ENCODE peak calls at places on chromosomes 5 and 9, in eight cellular contexts. C, B, P, F, S, U, I and O are unnamed samples.

GRCh38 chr9:115135786-115136185 is 17.8 kb upstream of the TNC start:
- DNase-seq in C (no peak), B (no peak), P (no peak), F (no peak), S (no peak), U (no peak), I (no peak), O (no peak)

GRCh38 chr5:133950821-133951612 is 17.4 kb downstream of the C5orf15 start:
- DNase-seq in C (no peak), B (no peak), P (no peak), F (no peak), S (no peak), U (no peak), I (no peak), O (no peak)

GRCh38 chr5:132056610-132057497 is 3.6 kb upstream of the IL3 start:
- DNase-seq in C (no peak), B (peak; percentile 14), P (no peak), F (no peak), S (no peak), U (peak; percentile 1), I (no peak), O (no peak)

GRCh38 chr5:143495823-143496275 is 92.4 kb upstream of the NR3C1 start:
- DNase-seq in C (no peak), B (no peak), P (no peak), F (no peak), S (no peak), U (peak; percentile 20), I (no peak), O (no peak)

GRCh38 chr9:35561468-35562261 is 43.4 kb upstream of the TESK1 start:
- DNase-seq in C (no peak), B (no peak), P (no peak), F (no peak), S (no peak), U (no peak), I (no peak), O (no peak)

GRCh38 chr5:118791986-118792734 is 196.2 kb downstream of the DTWD2 start:
- DNase-seq in C (peak; percentile 8), B (no peak), P (no peak), F (no peak), S (no peak), U (peak; percentile 8), I (peak; percentile 34), O (peak; percentile 36)

GRCh38 chr9:98357921-98358535 is 102.6 kb upstream of the TBC1D2 start:
- DNase-seq in C (no peak), B (no peak), P (no peak), F (no peak), S (no peak), U (peak; percentile 37), I (no peak), O (no peak)

GRCh38 chr5:74056789-74057164 is 430.8 kb downstream of the ARHGEF28 start:
- DNase-seq in C (no peak), B (no peak), P (no peak), F (no peak), S (no peak), U (peak; percentile 40), I (no peak), O (no peak)

GRCh38 chr5:33257807-33258491 is 182.8 kb upstream of the TARS1 start:
- DNase-seq in C (no peak), B (no peak), P (no peak), F (no peak), S (no peak), U (peak; percentile 51), I (no peak), O (no peak)

GRCh38 chr5:118701796-118702195 is 286.6 kb downstream of the DTWD2 start:
- DNase-seq in C (no peak), B (no peak), P (no peak), F (no peak), S (no peak), U (no peak), I (no peak), O (no peak)

GRCh38 chr9:116151966-116152381 is 1.6 kb upstream of the PAPPA start:
- DNase-seq in C (no peak), B (no peak), P (no peak), F (no peak), S (no peak), U (peak; percentile 73), I (no peak), O (no peak)

GRCh38 chr9:79013715-79014610 is 557.8 kb upstream of the TLE4 start:
- DNase-seq in C (no peak), B (no peak), P (no peak), F (no peak), S (no peak), U (no peak), I (no peak), O (no peak)

GRCh38 chr5:64690104-64690416 is 243 bp upstream of the SHISAL2B start:
- DNase-seq in C (no peak), B (no peak), P (no peak), F (no peak), S (no peak), U (no peak), I (no peak), O (no peak)

GRCh38 chr5:143016777-143017374 is 246.7 kb downstream of the ARHGAP26 start:
- DNase-seq in C (no peak), B (no peak), P (peak; percentile 29), F (no peak), S (no peak), U (peak; percentile 69), I (peak; percentile 77), O (no peak)

GRCh38 chr9:4143951-4144717 is 155.7 kb downstream of the GLIS3 start:
- DNase-seq in C (no peak), B (no peak), P (no peak), F (no peak), S (no peak), U (peak; percentile 57), I (no peak), O (no peak)

GRCh38 chr9:89596937-89597555 is 7.8 kb upstream of the GADD45G start:
- DNase-seq in C (no peak), B (no peak), P (no peak), F (no peak), S (no peak), U (no peak), I (no peak), O (no peak)

GRCh38 chr5:73387630-73388370 is 60.8 kb downstream of the FOXD1 start:
- DNase-seq in C (no peak), B (no peak), P (peak; percentile 61), F (peak; percentile 36), S (no peak), U (no peak), I (peak; percentile 56), O (peak; percentile 76)

GRCh38 chr9:21970001-21970799 is 24.0 kb downstream of the CDKN2A start:
- DNase-seq in C (no peak), B (no peak), P (no peak), F (no peak), S (no peak), U (no peak), I (no peak), O (no peak)

GRCh38 chr5:3325206-3325605 is 270.4 kb upstream of the IRX1 start:
- DNase-seq in C (no peak), B (no peak), P (no peak), F (no peak), S (no peak), U (peak; percentile 85), I (no peak), O (no peak)

GRCh38 chr5:103224118-103224893 is 34.3 kb upstream of the MACIR start:
- DNase-seq in C (peak; percentile 43), B (no peak), P (peak; percentile 18), F (peak; percentile 9), S (no peak), U (peak; percentile 53), I (peak; percentile 57), O (peak; percentile 16)

GRCh38 chr5:139022528-139022927 is 147.4 kb upstream of the LRRTM2 start:
- DNase-seq in C (no peak), B (no peak), P (no peak), F (no peak), S (no peak), U (no peak), I (no peak), O (no peak)

GRCh38 chr9:105118646-105119045 is 125.8 kb upstream of the SLC44A1 start:
- DNase-seq in C (no peak), B (no peak), P (no peak), F (no peak), S (no peak), U (no peak), I (no peak), O (no peak)

GRCh38 chr5:89313804-89314588 is 431.0 kb upstream of the MEF2C start:
- DNase-seq in C (no peak), B (no peak), P (no peak), F (peak; percentile 9), S (no peak), U (peak; percentile 93), I (peak; percentile 51), O (peak; percentile 99)

GRCh38 chr9:89059925-89060506 is 68.7 kb downstream of the S1PR3 start:
- DNase-seq in C (no peak), B (no peak), P (no peak), F (no peak), S (no peak), U (no peak), I (no peak), O (no peak)